ENCODE peak calls at places on chromosomes 2 and 18, in seven cellular contexts. D is ELF-1, N is left kidney, C is heart right ventricle, L is lung, E is NCI-H774, W is nephron progenitor cell. V is an unnamed sample.

GRCh38 chr18:23283933-23284430 is 148.7 kb downstream of the CABLES1 start:
- DNase-seq in D (peak; percentile 67), N (no peak), C (no peak), L (no peak), E (no peak), W (no peak), V (peak; percentile 97)

GRCh38 chr2:202079289-202079688 is 6.2 kb downstream of the KIAA2012 start:
- DNase-seq in D (no peak), N (no peak), C (no peak), L (no peak), E (no peak), W (no peak), V (no peak)

GRCh38 chr2:64101141-64101591 is 43.1 kb downstream of the PELI1 start:
- DNase-seq in D (no peak), N (no peak), C (no peak), L (no peak), E (no peak), W (no peak), V (no peak)

GRCh38 chr18:34697233-34697632 is 12.9 kb upstream of the DTNA start:
- DNase-seq in D (no peak), N (peak; percentile 42), C (no peak), L (no peak), E (no peak), W (no peak), V (no peak)

GRCh38 chr2:108917078-108917440 is 72.0 kb downstream of the EDAR start:
- DNase-seq in D (no peak), N (peak; percentile 57), C (no peak), L (no peak), E (no peak), W (no peak), V (no peak)

GRCh38 chr2:79369127-79369526 is 143.7 kb upstream of the CTNNA2 start:
- DNase-seq in D (peak; percentile 1), N (no peak), C (no peak), L (no peak), E (no peak), W (peak; percentile 1), V (peak; percentile 10)

GRCh38 chr2:12169721-12170120 is 423.3 kb downstream of the LPIN1 start:
- DNase-seq in D (no peak), N (peak; percentile 85), C (peak; percentile 77), L (no peak), E (no peak), W (no peak), V (no peak)

GRCh38 chr2:239394346-239394945 is 6.4 kb downstream of the HDAC4 start:
- DNase-seq in D (no peak), N (peak; percentile 47), C (no peak), L (no peak), E (peak; percentile 23), W (no peak), V (no peak)

GRCh38 chr2:46964835-46965560 is 49.4 kb upstream of the MCFD2 start:
- DNase-seq in D (no peak), N (no peak), C (no peak), L (no peak), E (no peak), W (no peak), V (no peak)

GRCh38 chr2:25021963-25022362 is 19.9 kb upstream of the EFR3B start:
- DNase-seq in D (no peak), N (no peak), C (no peak), L (no peak), E (no peak), W (no peak), V (no peak)

GRCh38 chr2:67777010-67777409 is 285.8 kb downstream of the C1D start:
- DNase-seq in D (no peak), N (no peak), C (no peak), L (no peak), E (no peak), W (no peak), V (no peak)

GRCh38 chr2:200575957-200576356 is 9.9 kb upstream of the AOX1 start:
- DNase-seq in D (no peak), N (no peak), C (no peak), L (no peak), E (no peak), W (no peak), V (peak; percentile 21)

GRCh38 chr2:109129356-109129920 is 433 bp downstream of the SH3RF3 start:
- DNase-seq in D (peak; percentile 35), N (peak; percentile 82), C (no peak), L (no peak), E (no peak), W (peak; percentile 69), V (peak; percentile 43)

GRCh38 chr2:25309402-25309801 is 32.3 kb downstream of the DNMT3A start:
- DNase-seq in D (peak; percentile 85), N (peak; percentile 76), C (peak; percentile 67), L (no peak), E (peak; percentile 27), W (peak; percentile 62), V (peak; percentile 91)

V was measured in GM23338.